ENCODE peak calls at places on chromosome 21, in six cellular contexts. H, F, Y, A, M and P are unnamed samples.
A peak's percentile ranks its signal among the peaks of the same experiment; 100 is the strongest.

GRCh38 chr21:45522381-45522780 is 19.9 kb downstream of the SLC19A1 start:
- DNase-seq in H (no peak), Y (no peak), M (no peak), A (no peak), F (no peak), P (no peak)

GRCh38 chr21:31656199-31657095 is 3.0 kb upstream of the SOD1 start:
- DNase-seq in F (no peak), H (no peak), M (no peak), Y (no peak), A (no peak), P (peak; percentile 47)

GRCh38 chr21:26070822-26071425 is 99.6 kb downstream of the APP start:
- DNase-seq in M (no peak), Y (no peak), H (peak; percentile 85), A (peak; percentile 76), F (no peak), P (peak; percentile 45)

GRCh38 chr21:35940074-35940927 is 120.0 kb downstream of the SETD4 start:
- DNase-seq in A (peak; percentile 64), F (peak; percentile 71), M (no peak), Y (peak; percentile 32), H (peak; percentile 79), P (peak; percentile 81)

GRCh38 chr21:14995695-14996490 is 68.9 kb downstream of the NRIP1 start:
- DNase-seq in A (peak; percentile 66), H (peak; percentile 36), M (no peak), Y (no peak), F (no peak), P (peak; percentile 63)

GRCh38 chr21:22490044-22490443 is 1491.8 kb downstream of the NCAM2 start:
- DNase-seq in H (no peak), A (no peak), F (no peak), M (no peak), Y (no peak), P (no peak)

GRCh38 chr21:38903578-38904193 is 98.0 kb downstream of the ETS2 start:
- DNase-seq in F (no peak), H (no peak), Y (no peak), M (no peak), A (no peak), P (no peak)

GRCh38 chr21:39882186-39882882 is 15.1 kb downstream of the PCP4 start:
- DNase-seq in F (no peak), M (no peak), H (no peak), A (no peak), Y (no peak), P (no peak)

GRCh38 chr21:25607812-25608737 is 794 bp upstream of the MRPL39 start:
- DNase-seq in Y (peak; percentile 74), M (peak; percentile 79), H (peak; percentile 81), F (peak; percentile 73), A (peak; percentile 86), P (peak; percentile 83)

DNA sequence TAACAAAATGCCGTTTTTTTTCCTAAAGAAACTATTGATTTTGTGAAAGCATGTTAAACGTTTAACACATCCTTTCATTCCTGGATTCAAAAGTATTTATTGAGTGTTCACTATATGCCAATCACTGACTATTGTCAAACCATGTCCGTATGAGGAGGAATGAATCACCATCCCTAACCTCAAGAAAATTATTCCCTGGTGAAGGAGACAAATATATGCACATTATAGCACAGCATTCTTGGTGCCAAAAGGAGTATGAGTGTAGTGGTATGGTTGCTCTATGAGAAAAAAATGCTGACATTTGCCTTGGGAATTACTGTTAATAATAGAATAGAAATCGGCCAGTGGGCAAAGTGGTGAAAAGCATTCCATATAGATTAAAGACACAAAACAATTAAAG is 1390.1 kb downstream of the MRPL39 start:
- DNase-seq in A (no peak), F (no peak), M (no peak), H (no peak), Y (no peak), P (peak; percentile 4)
- H2BK15ac ChIP-seq in A (no peak overlapping the region), F (no peak overlapping the region), M (no peak overlapping the region), H (no peak overlapping the region), Y (no peak overlapping the region), P (no peak overlapping the region)

GRCh38 chr21:16608209-16608830 is 878.5 kb downstream of the USP25 start:
- DNase-seq in Y (no peak), M (no peak), F (no peak), H (no peak), A (peak; percentile 63), P (no peak)

GRCh38 chr21:16605588-16605987 is 875.8 kb downstream of the USP25 start:
- DNase-seq in H (peak; percentile 5), F (no peak), M (no peak), A (peak; percentile 54), Y (no peak), P (no peak)
- H2BK15ac ChIP-seq in H (no peak overlapping the region), F (no peak overlapping the region), M (no peak overlapping the region), A (no peak overlapping the region), Y (no peak overlapping the region), P (no peak overlapping the region)

GRCh38 chr21:42558846-42559245 is 45.2 kb downstream of the SLC37A1 start:
- DNase-seq in A (no peak), Y (no peak), F (no peak), H (no peak), M (no peak), P (no peak)
- H2BK15ac ChIP-seq in A (no peak overlapping the region), Y (no peak overlapping the region), F (no peak overlapping the region), H (no peak overlapping the region), M (no peak overlapping the region), P (no peak overlapping the region)

GRCh38 chr21:37266515-37267221 is 466 bp downstream of the VPS26C start:
- DNase-seq in A (peak; percentile 73), M (peak; percentile 74), Y (no peak), H (peak; percentile 60), F (peak; percentile 35), P (peak; percentile 42)
- H2BK15ac ChIP-seq in A (no peak overlapping the region), M (no peak overlapping the region), Y (no peak overlapping the region), H (peak overlapping the region; percentile 99), F (no peak overlapping the region), P (no peak overlapping the region)

DNA sequence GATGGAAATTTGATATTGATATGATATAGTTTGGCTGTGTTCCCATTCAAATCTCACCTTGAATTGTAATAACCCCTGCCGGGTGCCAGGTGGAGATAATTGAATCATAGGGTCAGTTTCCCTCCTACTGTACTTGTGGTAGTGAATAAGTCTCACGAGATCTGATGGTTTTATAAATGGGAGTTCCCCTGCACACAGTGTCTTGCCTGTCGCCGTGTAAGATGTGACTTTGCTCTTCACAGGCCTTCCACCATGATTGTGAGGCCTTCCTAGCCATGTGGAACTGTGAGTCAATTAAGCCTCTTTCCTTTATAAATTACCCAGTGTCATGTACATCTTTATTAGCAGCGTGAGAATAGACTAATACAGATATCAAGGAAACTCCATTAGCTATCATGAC is 74.6 kb downstream of the MAP3K7CL start:
- DNase-seq in A (no peak), F (no peak), M (no peak), H (no peak), Y (no peak), P (no peak)
- H2BK15ac ChIP-seq in A (no peak overlapping the region), F (no peak overlapping the region), M (no peak overlapping the region), H (no peak overlapping the region), Y (no peak overlapping the region), P (no peak overlapping the region)

DNA sequence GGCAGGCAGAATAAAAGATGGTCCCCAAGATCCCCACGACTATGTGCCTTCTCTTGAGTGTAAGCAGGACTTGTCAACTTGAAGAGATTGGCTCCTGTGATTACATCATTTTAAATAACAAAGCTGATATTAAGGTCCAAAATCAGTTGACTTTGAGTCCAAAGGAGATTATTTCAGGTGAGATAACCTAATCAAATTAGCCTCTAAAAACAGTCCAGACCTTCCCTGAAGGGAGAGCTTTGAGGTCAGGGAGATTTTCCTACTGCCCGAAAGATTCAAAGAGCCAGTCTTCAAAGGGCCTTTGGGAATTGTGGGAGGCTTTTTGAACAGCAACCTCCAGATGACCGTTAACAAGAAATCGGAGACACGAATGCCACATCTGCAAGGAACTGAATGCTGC is 51.5 kb upstream of the NCAM2 start:
- DNase-seq in H (no peak), A (no peak), Y (no peak), M (no peak), F (no peak), P (no peak)
- H2BK15ac ChIP-seq in H (no peak overlapping the region), A (no peak overlapping the region), Y (no peak overlapping the region), M (no peak overlapping the region), F (no peak overlapping the region), P (no peak overlapping the region)

GRCh38 chr21:32653326-32653901 is 41.2 kb upstream of the CFAP298 start:
- DNase-seq in M (no peak), A (peak; percentile 47), H (peak; percentile 29), F (peak; percentile 5), Y (peak; percentile 35), P (peak; percentile 10)

GRCh38 chr21:32658524-32658923 is 46.3 kb upstream of the CFAP298 start:
- DNase-seq in A (peak; percentile 13), H (no peak), F (no peak), M (no peak), Y (no peak), P (no peak)
- H2BK15ac ChIP-seq in A (no peak overlapping the region), H (no peak overlapping the region), F (no peak overlapping the region), M (no peak overlapping the region), Y (no peak overlapping the region), P (no peak overlapping the region)